ENCODE peak calls at places on chromosomes 13 and 19, in six cellular contexts. Q is SK-N-MC, P is tibial artery, V is PC-9, E is IMR-90, N is lower lobe of right lung. M is an unnamed sample.

GRCh38 chr19:19053508-19054314 is 10.1 kb upstream of the SLC25A42 start:
- DNase-seq in Q (no peak), P (no peak), V (no peak), E (peak), N (peak), M (peak)

GRCh38 chr13:113489549-113490495 is 689 bp downstream of the DCUN1D2 start:
- DNase-seq in Q (no peak), P (peak), V (no peak), E (peak), N (peak), M (peak)

GRCh38 chr13:30907167-30907761 is 1.2 kb downstream of the MEDAG start:
- DNase-seq in Q (no peak), P (peak), V (no peak), E (peak), N (peak), M (no peak)

GRCh38 chr13:91368101-91368500 is 20.6 kb downstream of the MIR17HG start:
- DNase-seq in Q (no peak), P (no peak), V (no peak), E (no peak), N (no peak), M (no peak)

GRCh38 chr19:40273469-40274360 is 11.4 kb downstream of the AKT2 start:
- DNase-seq in Q (no peak), P (peak), V (no peak), E (no peak), N (no peak), M (no peak)

GRCh38 chr13:27822873-27823311 is 30.6 kb downstream of the GSX1 start:
- DNase-seq in Q (no peak), P (no peak), V (no peak), E (no peak), N (no peak), M (no peak)

GRCh38 chr13:109494955-109495354 is 291.4 kb downstream of the IRS2 start:
- DNase-seq in Q (no peak), P (no peak), V (no peak), E (peak), N (no peak), M (no peak)

GRCh38 chr13:112804374-112804773 is 114.5 kb downstream of the ATP11A start:
- DNase-seq in Q (no peak), P (no peak), V (no peak), E (no peak), N (no peak), M (peak)

GRCh38 chr13:93925976-93926375 is 553.5 kb downstream of the DCT start:
- DNase-seq in Q (no peak), P (no peak), V (no peak), E (no peak), N (no peak), M (no peak)

GRCh38 chr19:610801-611505 is 21.3 kb downstream of the HCN2 start:
- DNase-seq in Q (peak), P (no peak), V (no peak), E (peak), N (no peak), M (peak)

GRCh38 chr19:46487178-46487801 is 8.4 kb downstream of the PNMA8B start:
- DNase-seq in Q (no peak), P (no peak), V (no peak), E (no peak), N (no peak), M (no peak)

GRCh38 chr19:41877490-41877876 is 404 bp downstream of the CD79A start:
- DNase-seq in Q (no peak), P (no peak), V (no peak), E (no peak), N (peak), M (peak)

DNA sequence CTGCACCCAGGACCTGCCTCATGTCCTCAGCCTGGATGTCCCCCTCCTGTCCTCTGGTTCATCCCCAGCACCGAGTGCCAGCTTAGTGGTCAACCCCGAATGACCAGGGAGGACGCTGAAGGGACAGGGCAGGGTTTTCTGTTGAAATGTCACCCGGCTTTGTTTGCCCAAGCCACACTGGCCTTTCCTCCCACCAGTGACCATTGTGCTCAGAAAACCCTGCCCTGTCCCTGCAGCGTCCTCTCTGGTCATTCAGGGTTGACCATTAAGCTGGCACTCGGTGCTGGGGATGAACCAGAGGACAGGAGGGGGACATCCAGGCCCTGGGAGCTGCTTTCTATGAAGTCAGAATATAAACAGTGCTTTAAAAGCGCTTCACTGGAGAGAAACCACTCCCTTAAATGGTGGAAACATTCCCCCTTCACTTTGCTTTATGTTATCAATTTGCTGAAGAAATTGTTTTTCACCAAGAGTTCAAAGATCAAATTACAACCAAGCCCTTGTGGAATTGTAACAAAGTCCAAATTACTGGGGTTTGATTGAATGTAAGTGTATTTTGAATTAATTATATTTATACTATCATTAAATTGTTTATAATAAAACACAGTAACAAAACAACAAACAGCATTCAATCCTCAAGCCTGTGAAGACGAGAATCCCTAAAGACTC is 21.4 kb downstream of the CARS2 start:
- DNase-seq in Q (no peak), P (no peak), V (no peak), E (no peak), N (no peak), M (no peak)
- H3K27ac ChIP-seq in Q (no peak), P (peak), V (no peak), E (peak), N (no peak), M (no peak)

GRCh38 chr19:53466726-53467125 is 807 bp upstream of the ZNF813 start:
- DNase-seq in Q (no peak), P (no peak), V (no peak), E (no peak), N (no peak), M (no peak)
- H3K4me3 ChIP-seq in Q (peak), P (peak), V (no peak), E (peak), N (peak), M (peak)

GRCh38 chr13:71087432-71087831 is 779.6 kb downstream of the DACH1 start:
- DNase-seq in Q (no peak), P (no peak), V (no peak), E (no peak), N (no peak), M (no peak)
- H3K27ac ChIP-seq in Q (no peak), P (no peak), V (no peak), E (no peak), N (no peak), M (no peak)

GRCh38 chr19:24053601-24054000 is 33.4 kb upstream of the ZNF254 start:
- DNase-seq in Q (no peak), P (no peak), V (no peak), E (no peak), N (no peak), M (no peak)

GRCh38 chr19:24051516-24051915 is 35.5 kb upstream of the ZNF254 start:
- DNase-seq in Q (no peak), P (no peak), V (no peak), E (no peak), N (no peak), M (no peak)

GRCh38 chr19:24055548-24055947 is 31.4 kb upstream of the ZNF254 start:
- DNase-seq in Q (no peak), P (no peak), V (no peak), E (no peak), N (no peak), M (no peak)

GRCh38 chr19:24054044-24054935 is 32.7 kb upstream of the ZNF254 start:
- DNase-seq in Q (no peak), P (no peak), V (peak), E (peak), N (no peak), M (no peak)

DNA sequence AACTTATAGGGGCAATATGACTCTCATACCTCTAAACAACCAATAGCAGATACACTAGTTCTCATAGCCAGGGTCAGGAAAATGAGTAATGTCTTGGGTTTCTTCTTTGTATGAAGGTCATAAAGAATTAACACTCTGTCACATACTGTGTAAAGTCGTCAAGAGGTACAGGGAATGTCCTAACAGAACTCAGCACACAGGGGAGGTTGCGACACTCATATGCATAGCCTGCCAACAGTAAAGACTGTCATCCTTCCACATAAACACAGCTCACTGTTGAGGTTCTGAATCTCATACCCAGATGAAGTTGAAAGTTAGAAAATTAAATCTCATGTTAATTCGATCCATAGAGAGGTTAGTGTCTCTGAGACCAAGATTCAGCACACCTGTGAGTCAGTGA is 34.2 kb upstream of the ZNF254 start:
- DNase-seq in Q (no peak), P (no peak), V (no peak), E (peak), N (no peak), M (no peak)
- H3K4me3 ChIP-seq in Q (no peak), P (no peak), V (no peak), E (no peak), N (no peak), M (no peak)

GRCh38 chr19:14511245-14511625 is 7.0 kb downstream of the DNAJB1 start:
- DNase-seq in Q (no peak), P (no peak), V (no peak), E (no peak), N (no peak), M (no peak)

GRCh38 chr19:14514215-14514871 is 3.9 kb downstream of the DNAJB1 start:
- DNase-seq in Q (no peak), P (no peak), V (no peak), E (no peak), N (no peak), M (no peak)

GRCh38 chr19:14515501-14516047 is 2.6 kb downstream of the DNAJB1 start:
- DNase-seq in Q (no peak), P (no peak), V (no peak), E (peak), N (no peak), M (no peak)

GRCh38 chr19:14509382-14509781 is 8.8 kb downstream of the DNAJB1 start:
- DNase-seq in Q (no peak), P (no peak), V (no peak), E (no peak), N (no peak), M (no peak)

DNA sequence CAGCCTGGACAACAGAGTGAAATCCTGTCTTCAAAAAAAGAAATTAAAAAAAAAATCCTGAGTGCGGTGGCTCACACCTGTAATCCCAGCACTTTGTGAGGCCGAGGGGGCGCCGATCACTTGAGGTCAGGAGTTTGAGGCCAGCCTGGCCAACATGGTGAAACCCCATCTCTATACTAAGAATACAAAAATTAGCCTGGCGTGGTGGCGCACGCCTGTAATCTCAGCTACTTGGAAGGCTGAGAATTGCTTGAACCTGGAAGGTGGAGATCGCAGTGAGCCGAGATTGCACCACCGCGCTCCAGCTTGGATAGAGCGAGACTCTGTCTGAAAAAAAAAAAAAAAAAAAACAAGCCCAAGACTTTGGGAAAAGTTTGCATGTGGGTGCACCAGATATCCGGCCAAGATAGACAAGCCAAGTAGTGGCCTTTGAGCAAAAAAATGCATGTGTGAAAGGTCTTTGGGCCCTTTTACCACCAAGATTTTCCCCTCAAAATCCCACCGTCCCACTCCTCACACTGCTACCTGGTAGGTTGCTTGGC is 5.7 kb downstream of the DNAJB1 start:
- DNase-seq in Q (no peak), P (no peak), V (no peak), E (no peak), N (no peak), M (no peak)
- H3K27ac ChIP-seq in Q (no peak), P (no peak), V (peak), E (no peak), N (no peak), M (no peak)

DNA sequence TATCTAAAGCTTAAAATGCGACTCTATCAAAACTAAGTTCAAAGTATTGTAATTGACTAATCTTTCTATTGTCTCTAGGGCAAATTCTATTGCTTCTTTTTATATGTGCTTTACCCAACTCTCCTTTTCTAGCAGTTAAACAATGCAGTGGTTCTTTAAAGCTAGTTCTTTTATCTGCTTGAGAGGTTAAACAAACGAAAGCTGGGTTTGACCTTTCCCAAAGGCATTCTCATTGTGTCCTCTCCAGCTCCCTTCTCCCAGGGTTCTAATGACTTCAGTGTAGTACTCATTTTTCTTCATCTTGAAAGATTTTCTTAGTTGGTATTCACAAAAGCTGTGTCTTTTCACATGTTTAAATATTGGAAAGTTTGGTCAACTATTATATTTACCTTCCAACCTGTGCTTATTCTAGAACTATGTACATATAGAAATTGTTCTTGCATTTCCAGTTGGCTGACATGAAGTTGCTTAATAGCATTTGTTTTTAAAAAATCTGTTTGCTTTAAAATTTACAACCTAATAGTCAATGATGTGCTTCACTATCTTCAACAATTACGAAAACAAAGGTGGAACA is 1.5 kb downstream of the WASF3 start:
- DNase-seq in Q (no peak), P (no peak), V (no peak), E (no peak), N (no peak), M (no peak)
- H3K4me3 ChIP-seq in Q (no peak), P (peak), V (no peak), E (peak), N (peak), M (no peak)

GRCh38 chr19:5609881-5610280 is 12.7 kb downstream of the SAFB2 start:
- DNase-seq in Q (no peak), P (no peak), V (no peak), E (no peak), N (no peak), M (no peak)
- H3K27ac ChIP-seq in Q (no peak), P (no peak), V (no peak), E (no peak), N (no peak), M (no peak)

GRCh38 chr19:16416574-16416973 is 55.2 kb downstream of the EPS15L1 start:
- DNase-seq in Q (no peak), P (no peak), V (peak), E (peak), N (no peak), M (no peak)
- H3K4me3 ChIP-seq in Q (no peak), P (no peak), V (no peak), E (no peak), N (no peak), M (no peak)

GRCh38 chr13:46757640-46758039 is 39.3 kb downstream of the ESD start:
- DNase-seq in Q (no peak), P (no peak), V (no peak), E (no peak), N (no peak), M (no peak)
- H3K27ac ChIP-seq in Q (no peak), P (peak), V (no peak), E (no peak), N (no peak), M (no peak)

M was measured in DND-41.